ENCODE peak calls at places on chromosomes 2 and 18, in seven cellular contexts. E is BJ; R is posterior vena cava; B is occipital lobe; H is stromal cell of bone marrow; P is fibroblast of the aortic adventitia; S is stimulated activated naive B cell treated with anti-CD40 and anti-IgM and Interleukin-4, amounts not matched to agents 10 μg/mL and 1 μg/mL and 100 μg/mL, for 72 hours. T is an unnamed sample.

GRCh38 chr2:8103085-8103708 is 578.7 kb upstream of the ID2 start:
- DNase-seq in E (no peak), R (no peak), B (no peak), H (no peak), P (peak; percentile 35), S (no peak), T (no peak)

GRCh38 chr2:28796620-28797019 is 14.0 kb upstream of the SPDYA start:
- DNase-seq in E (no peak), R (no peak), B (no peak), H (no peak), P (no peak), S (no peak), T (no peak)

GRCh38 chr2:18154812-18155211 is 276.3 kb downstream of the KCNS3 start:
- DNase-seq in E (no peak), R (no peak), B (no peak), H (no peak), P (no peak), S (no peak), T (no peak)

GRCh38 chr2:105789745-105790466 is 45.2 kb downstream of the NCK2 start:
- DNase-seq in E (peak; percentile 37), R (no peak), B (no peak), H (peak; percentile 58), P (peak; percentile 34), S (peak; percentile 64), T (peak; percentile 31)

GRCh38 chr18:11502368-11502767 is 107.0 kb upstream of the SLC35G4 start:
- DNase-seq in E (peak; percentile 31), R (no peak), B (no peak), H (no peak), P (no peak), S (no peak), T (no peak)

GRCh38 chr2:240996161-240996833 is 2.1 kb upstream of the SNED1 start:
- DNase-seq in E (no peak), R (peak; percentile 78), B (no peak), H (no peak), P (no peak), S (no peak), T (no peak)

GRCh38 chr2:157785200-157785599 is 90.9 kb downstream of the ACVR1 start:
- DNase-seq in E (no peak), R (no peak), B (no peak), H (no peak), P (peak; percentile 78), S (no peak), T (no peak)

GRCh38 chr18:23595610-23596009 is 9.3 kb upstream of the NPC1 start:
- DNase-seq in E (no peak), R (no peak), B (no peak), H (no peak), P (no peak), S (no peak), T (no peak)

GRCh38 chr2:54461251-54461650 is 5.1 kb downstream of the SPTBN1 start:
- DNase-seq in E (no peak), R (no peak), B (no peak), H (peak; percentile 69), P (peak; percentile 96), S (no peak), T (no peak)